ENCODE peak calls at places on chromosomes 1 and 21, in four cellular contexts. T is right cardiac atrium; F is neural progenitor cell; Z is CD8-positive, alpha-beta T cell. Q is an unnamed sample.

GRCh38 chr1:29499101-29499650 is 262.9 kb downstream of the PTPRU start:
- DNase-seq in T (no peak), F (no peak), Z (no peak), Q (no peak)

GRCh38 chr1:153649137-153649866 is 9.2 kb upstream of the SNAPIN start:
- DNase-seq in T (no peak), F (no peak), Z (peak; percentile 64), Q (no peak)

GRCh38 chr1:153881764-153882163 is 41.0 kb downstream of the GATAD2B start:
- DNase-seq in T (no peak), F (peak; percentile 3), Z (no peak), Q (peak; percentile 86)

GRCh38 chr21:42565886-42566523 is 52.4 kb downstream of the SLC37A1 start:
- DNase-seq in T (no peak), F (no peak), Z (peak; percentile 40), Q (no peak)

GRCh38 chr1:150548632-150549495 is at the start of gene ADAMTSL4:
- DNase-seq in T (peak; percentile 62), F (peak; percentile 89), Z (no peak), Q (peak; percentile 67)

GRCh38 chr1:48051466-48052126 is 54.4 kb upstream of the TRABD2B start:
- DNase-seq in T (no peak), F (no peak), Z (no peak), Q (peak; percentile 21)

GRCh38 chr1:190320952-190321351 is 156.7 kb downstream of the BRINP3 start:
- DNase-seq in T (no peak), F (peak; percentile 34), Z (no peak), Q (peak; percentile 47)

GRCh38 chr1:227887697-227888403 is 59.9 kb downstream of the WNT9A start:
- DNase-seq in T (peak; percentile 80), F (peak; percentile 44), Z (peak; percentile 48), Q (no peak)

GRCh38 chr1:24442764-24443163 is 27.2 kb downstream of the NIPAL3 start:
- DNase-seq in T (no peak), F (no peak), Z (no peak), Q (no peak)

GRCh38 chr1:43229831-43230780 is 39.7 kb upstream of the TMEM125 start:
- DNase-seq in T (peak; percentile 44), F (peak; percentile 45), Z (peak; percentile 29), Q (no peak)

GRCh38 chr1:45012639-45013278 is 705 bp downstream of the UROD start:
- DNase-seq in T (peak; percentile 75), F (peak; percentile 63), Z (peak; percentile 57), Q (peak; percentile 49)

GRCh38 chr1:145872421-145872891 is 13.2 kb downstream of the ANKRD35 start:
- DNase-seq in T (peak; percentile 81), F (peak; percentile 37), Z (no peak), Q (no peak)

GRCh38 chr1:115140442-115141144 is 51.3 kb upstream of the TSPAN2 start:
- DNase-seq in T (no peak), F (no peak), Z (no peak), Q (no peak)
- H3K27ac ChIP-seq in T (no peak overlapping the region), F (no peak overlapping the region), Z (no peak overlapping the region), Q (no peak overlapping the region)

DNA sequence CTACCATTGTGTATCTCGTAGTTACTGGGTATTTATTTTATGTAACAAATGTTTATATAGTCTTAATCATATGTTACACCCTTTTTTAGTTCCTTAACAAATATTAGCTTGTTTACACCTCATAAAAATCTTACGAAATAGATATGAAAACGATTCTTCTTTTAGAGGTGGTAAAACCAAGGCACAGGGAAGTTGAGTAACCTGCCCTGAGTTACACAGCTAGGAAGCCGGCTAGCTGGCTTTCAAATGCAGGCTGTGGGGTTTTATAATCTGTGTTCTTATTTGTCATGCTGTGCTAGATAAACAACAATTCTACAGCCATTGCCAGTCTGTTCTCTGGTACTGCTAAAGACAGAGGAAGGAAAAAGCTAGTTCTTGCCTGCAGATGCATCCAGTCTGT is 109.6 kb downstream of the NOS1AP start:
- DNase-seq in T (no peak), F (no peak), Z (no peak), Q (no peak)
- H3K27ac ChIP-seq in T (no peak overlapping the region), F (no peak overlapping the region), Z (no peak overlapping the region), Q (no peak overlapping the region)

GRCh38 chr1:229133734-229134265 is 137.1 kb upstream of the RAB4A start:
- DNase-seq in T (no peak), F (no peak), Z (no peak), Q (no peak)
- H3K27ac ChIP-seq in T (no peak overlapping the region), F (no peak overlapping the region), Z (no peak overlapping the region), Q (no peak overlapping the region)

DNA sequence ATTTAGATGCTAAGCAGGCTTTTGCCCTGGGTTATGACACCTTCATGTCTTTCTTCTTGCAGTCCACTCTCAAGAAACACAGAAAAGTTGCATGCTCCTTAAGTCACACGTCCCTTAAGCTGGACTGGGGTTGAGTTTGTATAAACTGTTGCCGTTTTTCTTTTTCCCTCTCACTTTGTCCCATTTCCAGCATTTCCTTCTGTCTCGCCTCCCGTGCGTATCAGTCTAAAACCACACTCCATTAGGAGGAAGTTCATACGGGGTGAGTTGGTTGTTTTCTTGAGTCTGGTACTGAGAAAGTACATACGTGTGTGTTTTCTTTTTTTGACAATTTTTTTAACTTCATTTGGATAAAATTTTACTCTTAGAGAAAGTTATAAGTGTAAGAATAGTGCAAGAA is 13.0 kb downstream of the NTPCR start:
- DNase-seq in T (no peak), F (no peak), Z (no peak), Q (no peak)
- H3K27ac ChIP-seq in T (peak overlapping the region; percentile 51), F (no peak overlapping the region), Z (no peak overlapping the region), Q (no peak overlapping the region)

GRCh38 chr1:75618382-75618781 is 7.5 kb upstream of the SLC44A5 start:
- DNase-seq in T (no peak), F (no peak), Z (no peak), Q (no peak)

GRCh38 chr1:75615664-75616435 is 4.9 kb upstream of the SLC44A5 start:
- DNase-seq in T (peak; percentile 33), F (peak; percentile 89), Z (no peak), Q (peak; percentile 56)

GRCh38 chr1:75614455-75615379 is 3.8 kb upstream of the SLC44A5 start:
- DNase-seq in T (peak; percentile 43), F (peak; percentile 90), Z (no peak), Q (peak; percentile 80)

GRCh38 chr1:75611014-75611413 is at the start of gene SLC44A5:
- DNase-seq in T (no peak), F (no peak), Z (no peak), Q (no peak)

GRCh38 chr1:75616436-75617433 is 5.8 kb upstream of the SLC44A5 start:
- DNase-seq in T (peak; percentile 13), F (peak; percentile 75), Z (no peak), Q (no peak)
- H3K27ac ChIP-seq in T (no peak overlapping the region), F (no peak overlapping the region), Z (no peak overlapping the region), Q (no peak overlapping the region)

GRCh38 chr1:3073520-3074296 is 4.7 kb downstream of the PRDM16 start:
- DNase-seq in T (no peak), F (peak; percentile 62), Z (no peak), Q (no peak)

GRCh38 chr1:3075666-3076387 is 6.8 kb downstream of the PRDM16 start:
- DNase-seq in T (no peak), F (no peak), Z (no peak), Q (no peak)

GRCh38 chr1:3074297-3074741 is 5.3 kb downstream of the PRDM16 start:
- DNase-seq in T (no peak), F (peak; percentile 67), Z (no peak), Q (no peak)

GRCh38 chr1:3076388-3076740 is 7.4 kb downstream of the PRDM16 start:
- DNase-seq in T (no peak), F (no peak), Z (no peak), Q (no peak)

GRCh38 chr1:3074800-3075199 is 5.8 kb downstream of the PRDM16 start:
- DNase-seq in T (no peak), F (no peak), Z (no peak), Q (no peak)
- H3K27ac ChIP-seq in T (no peak overlapping the region), F (no peak overlapping the region), Z (no peak overlapping the region), Q (no peak overlapping the region)

DNA sequence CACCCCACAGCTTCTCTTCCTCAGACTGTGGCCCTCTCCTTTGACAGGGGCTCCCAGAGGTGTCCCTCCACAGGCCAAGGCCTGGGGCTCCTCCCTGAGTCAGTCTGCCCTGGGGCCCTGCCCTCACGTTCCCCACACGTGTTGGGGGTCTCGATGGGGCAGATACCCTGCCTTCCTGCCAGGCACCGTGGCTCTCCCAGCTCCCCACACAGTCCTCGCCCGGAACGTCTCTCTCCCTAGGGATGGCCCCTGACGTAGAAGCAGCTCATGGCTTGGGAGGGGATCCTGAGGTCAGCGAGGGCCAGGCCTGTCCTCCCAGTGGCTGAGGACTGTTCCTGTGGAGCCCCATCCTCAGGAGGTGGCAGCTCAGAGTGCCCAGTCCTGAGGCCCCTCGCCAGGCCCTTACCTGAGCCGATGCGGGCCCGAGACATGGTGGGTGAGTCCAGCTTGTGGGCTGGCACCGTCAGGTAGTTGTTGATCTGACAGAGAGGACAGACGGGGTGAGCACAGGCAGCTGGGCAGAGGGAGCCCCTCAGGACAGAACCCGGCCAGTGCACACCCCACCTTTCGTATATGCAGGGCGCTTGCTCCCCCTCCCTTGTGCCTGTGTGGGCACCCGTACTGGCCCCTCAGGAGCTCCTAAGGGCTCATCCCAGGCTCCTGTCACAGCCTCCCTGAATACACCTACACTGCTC is 54.0 kb downstream of the SLC9A1 start:
- DNase-seq in T (no peak), F (no peak), Z (no peak), Q (no peak)
- H3K27ac ChIP-seq in T (peak overlapping the region; percentile 96), F (no peak overlapping the region), Z (no peak overlapping the region), Q (no peak overlapping the region)

GRCh38 chr1:230750986-230751625 is 3.9 kb downstream of the CAPN9 start:
- DNase-seq in T (no peak), F (no peak), Z (no peak), Q (no peak)
- H3K27ac ChIP-seq in T (no peak overlapping the region), F (no peak overlapping the region), Z (no peak overlapping the region), Q (no peak overlapping the region)

Q was measured in A673.